ENCODE peak calls at places on chromosomes 12 and 14, in ten cellular contexts. N, G, L, O, V, H, S, R, D and P are unnamed samples.
A peak's percentile ranks its signal among the peaks of the same experiment; 100 is the strongest.

GRCh38 chr14:104548802-104549535 is 30.6 kb upstream of the C14orf180 start:
- DNase-seq in G (no peak), V (no peak), R (no peak), O (no peak), H (no peak), L (no peak), D (no peak), S (no peak), N (no peak), P (no peak)

GRCh38 chr12:70823182-70823976 is 97.2 kb downstream of the PTPRR start:
- DNase-seq in L (no peak), V (no peak), R (no peak), N (no peak), H (no peak), O (no peak), G (no peak), D (no peak), S (no peak), P (no peak)

GRCh38 chr14:95198320-95198719 is 41.0 kb upstream of the DICER1 start:
- DNase-seq in O (no peak), S (peak; percentile 47), G (no peak), D (no peak), N (no peak), H (no peak), L (no peak), R (no peak), V (no peak), P (no peak)

GRCh38 chr14:95675486-95675885 is 10.7 kb upstream of the TCL1B start:
- DNase-seq in N (no peak), S (no peak), R (peak; percentile 71), V (no peak), O (no peak), G (no peak), H (no peak), L (no peak), D (no peak), P (no peak)

GRCh38 chr12:30417697-30418231 is 277.9 kb downstream of the IPO8 start:
- DNase-seq in D (no peak), V (no peak), L (no peak), G (peak; percentile 96), O (peak; percentile 53), H (no peak), N (no peak), S (no peak), R (no peak), P (no peak)

GRCh38 chr12:85280138-85280983 is at the start of gene ALX1:
- DNase-seq in S (peak; percentile 49), L (peak; percentile 75), O (peak; percentile 79), H (no peak), N (no peak), G (peak; percentile 51), R (peak; percentile 92), V (peak; percentile 19), D (no peak), P (no peak)

GRCh38 chr12:113196996-113197395 is 11.5 kb downstream of the RITA1 start:
- DNase-seq in L (peak; percentile 75), V (peak; percentile 75), H (peak; percentile 85), O (peak; percentile 88), S (peak; percentile 60), N (peak; percentile 62), D (no peak), R (peak; percentile 48), G (peak; percentile 73), P (peak; percentile 79)

GRCh38 chr12:81350309-81350708 is 272.4 kb downstream of the ACSS3 start:
- DNase-seq in D (no peak), G (no peak), R (no peak), H (no peak), V (no peak), S (no peak), L (no peak), O (no peak), N (no peak), P (no peak)

GRCh38 chr14:90276627-90277367 is 20.4 kb downstream of the PSMC1 start:
- DNase-seq in R (no peak), L (no peak), H (no peak), S (no peak), O (no peak), G (no peak), D (no peak), N (no peak), V (no peak), P (no peak)

GRCh38 chr12:5246196-5246595 is 185.7 kb upstream of the NTF3 start:
- DNase-seq in O (no peak), S (no peak), G (no peak), H (no peak), N (no peak), R (no peak), L (no peak), V (no peak), D (no peak), P (no peak)

GRCh38 chr12:99253068-99253467 is 394.5 kb upstream of the GARIN6 start:
- DNase-seq in G (no peak), N (no peak), S (no peak), L (no peak), H (no peak), V (no peak), R (no peak), O (peak; percentile 47), D (no peak), P (no peak)